ENCODE peak calls at places on chromosomes 6 and 20, in five cellular contexts. L, W, Q, C and G are unnamed samples.

GRCh38 chr6:154410619-154411044 is 54.0 kb upstream of the IPCEF1 start:
- DNase-seq in C (peak; percentile 66), L (peak; percentile 82), W (peak; percentile 72), Q (no peak), G (no peak)

GRCh38 chr20:46657137-46657536 is 5.9 kb upstream of the SLC13A3 start:
- DNase-seq in L (no peak), Q (no peak), C (no peak), W (no peak), G (no peak)

GRCh38 chr6:167827062-167827587 is 414 bp downstream of the AFDN start:
- DNase-seq in W (no peak), L (no peak), Q (peak; percentile 84), C (no peak), G (no peak)

GRCh38 chr6:137878810-137879285 is 11.8 kb downstream of the TNFAIP3 start:
- DNase-seq in Q (peak; percentile 36), C (no peak), L (no peak), W (no peak), G (no peak)

GRCh38 chr6:18101271-18101670 is 21.2 kb downstream of the NHLRC1 start:
- DNase-seq in L (no peak), Q (no peak), C (no peak), W (no peak), G (no peak)

GRCh38 chr6:165665384-165665672 is 2.3 kb upstream of the PDE10A start:
- DNase-seq in L (no peak), C (no peak), W (no peak), Q (no peak), G (no peak)

GRCh38 chr6:118804091-118804490 is 89.9 kb upstream of the ASF1A start:
- DNase-seq in W (no peak), C (no peak), L (no peak), Q (no peak), G (no peak)

GRCh38 chr6:112081569-112081968 is 5.7 kb downstream of the TUBE1 start:
- DNase-seq in W (no peak), Q (no peak), L (no peak), C (no peak), G (no peak)

GRCh38 chr20:8094415-8094818 is 37.6 kb upstream of the PLCB1 start:
- DNase-seq in C (no peak), Q (no peak), L (peak; percentile 26), W (no peak), G (no peak)

GRCh38 chr20:50130995-50131394 is 18.0 kb upstream of the UBE2V1 start:
- DNase-seq in L (no peak), Q (no peak), W (no peak), C (no peak), G (no peak)

GRCh38 chr6:54206510-54206909 is 95.3 kb downstream of the MLIP start:
- DNase-seq in C (no peak), L (no peak), W (no peak), Q (no peak), G (no peak)

GRCh38 chr20:14832630-14833029 is 495.2 kb upstream of the FLRT3 start:
- DNase-seq in L (no peak), C (no peak), W (no peak), Q (no peak), G (no peak)

GRCh38 chr6:132300323-132300949 is 100.8 kb downstream of the MOXD1 start:
- DNase-seq in C (peak; percentile 40), W (peak; percentile 20), L (peak; percentile 53), Q (peak; percentile 14), G (peak; percentile 44)

GRCh38 chr6:108735310-108735990 is 112.8 kb upstream of the ARMC2 start:
- DNase-seq in L (no peak), Q (no peak), C (peak; percentile 56), W (no peak), G (no peak)

GRCh38 chr6:166671434-166672061 is 44.5 kb upstream of the RPS6KA2 start:
- DNase-seq in L (no peak), W (no peak), C (no peak), Q (peak; percentile 69), G (no peak)

GRCh38 chr6:78438135-78438534 is 429.2 kb upstream of the IRAK1BP1 start:
- DNase-seq in L (no peak), Q (no peak), C (no peak), W (no peak), G (no peak)

GRCh38 chr6:78436335-78436734 is 431.0 kb upstream of the IRAK1BP1 start:
- DNase-seq in C (peak; percentile 19), W (no peak), L (peak; percentile 10), Q (no peak), G (no peak)
- TF ChIP-seq REST in C (no peak), W (no peak), L (no peak), Q (no peak), G (no peak)

GRCh38 chr20:43055181-43055884 is 134.4 kb downstream of the PTPRT start:
- DNase-seq in W (no peak), C (no peak), Q (no peak), L (no peak), G (no peak)
- TF ChIP-seq REST in W (no peak), C (no peak), Q (no peak), L (no peak), G (no peak)

DNA sequence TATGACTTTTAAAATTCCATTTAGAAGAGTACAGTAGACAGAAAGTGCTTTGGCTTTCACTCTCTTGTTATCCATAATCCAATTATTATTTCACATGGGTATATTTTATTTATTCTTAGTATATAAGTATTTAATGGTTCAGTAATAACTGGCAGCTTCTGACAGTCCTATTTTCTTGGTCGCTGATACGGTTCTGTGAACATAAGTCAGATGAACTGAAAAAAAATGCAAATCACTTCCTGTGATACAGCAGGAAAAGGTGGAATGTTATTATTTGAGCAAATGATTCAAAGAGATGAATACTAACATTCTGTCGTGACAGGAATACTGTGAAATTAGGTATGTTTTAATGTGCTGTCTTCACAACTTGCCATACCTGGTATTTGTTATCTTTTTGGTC is 132.3 kb downstream of the ARHGAP18 start:
- DNase-seq in Q (no peak), W (no peak), L (no peak), C (no peak), G (no peak)
- TF ChIP-seq REST in Q (no peak), W (no peak), L (no peak), C (no peak), G (no peak)

DNA sequence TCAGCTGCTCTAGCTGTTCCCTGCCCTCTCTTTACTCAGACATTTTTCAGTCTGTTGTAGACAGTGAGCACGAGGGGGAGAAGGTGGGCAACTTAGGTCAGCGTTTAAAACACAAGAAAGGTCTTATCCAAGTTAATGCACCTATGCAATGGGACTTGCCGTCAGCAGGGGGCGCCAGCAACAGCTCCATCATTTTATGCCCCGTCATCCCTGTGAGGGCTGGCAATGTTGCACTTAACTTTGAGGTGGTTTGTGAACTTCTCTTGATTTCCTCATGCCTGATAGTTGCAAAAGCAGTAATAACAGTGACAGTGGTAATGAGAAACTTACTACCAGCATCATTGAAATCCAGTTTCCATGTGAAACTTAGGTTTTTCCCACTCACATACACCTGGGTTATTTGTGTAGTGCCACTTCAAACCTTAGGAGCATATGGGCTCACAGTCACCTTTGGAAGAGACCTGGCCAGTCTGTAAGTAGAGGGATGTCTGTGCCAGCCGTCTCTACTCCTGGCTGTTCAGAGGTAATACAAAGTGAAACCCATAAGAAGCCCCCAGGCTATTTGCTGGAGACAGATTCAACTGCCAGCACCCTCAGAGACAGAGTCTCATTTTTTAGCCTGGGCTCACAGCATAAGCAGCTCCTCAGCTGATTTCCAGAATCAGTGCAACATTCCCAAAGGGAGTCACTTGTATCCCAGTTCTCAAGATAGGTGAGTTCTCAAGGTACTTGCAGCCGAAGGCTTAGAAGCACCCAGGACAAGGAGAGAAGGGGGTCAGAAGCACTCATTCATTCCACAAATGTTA is 44.8 kb upstream of the ID1 start:
- DNase-seq in W (peak; percentile 84), C (peak; percentile 59), Q (peak; percentile 68), L (peak; percentile 94), G (peak; percentile 42)
- TF ChIP-seq REST in W (no peak), C (no peak), Q (no peak), L (no peak), G (no peak)

GRCh38 chr20:23565503-23566056 is 2.7 kb downstream of the CST9L start:
- DNase-seq in W (no peak), C (no peak), Q (no peak), L (no peak), G (no peak)

GRCh38 chr20:23566199-23566932 is 1.9 kb downstream of the CST9L start:
- DNase-seq in L (no peak), C (no peak), W (no peak), Q (no peak), G (no peak)

GRCh38 chr20:23569570-23569969 is 1.3 kb upstream of the CST9L start:
- DNase-seq in W (no peak), C (no peak), L (no peak), Q (no peak), G (no peak)

GRCh38 chr20:23570178-23570577 is 1.9 kb upstream of the CST9L start:
- DNase-seq in C (no peak), W (no peak), L (no peak), Q (no peak), G (no peak)

GRCh38 chr20:23568320-23569011 is at the start of gene CST9L:
- DNase-seq in W (no peak), C (no peak), Q (peak; percentile 18), L (no peak), G (no peak)
- TF ChIP-seq REST in W (no peak), C (no peak), Q (no peak), L (no peak), G (no peak)

DNA sequence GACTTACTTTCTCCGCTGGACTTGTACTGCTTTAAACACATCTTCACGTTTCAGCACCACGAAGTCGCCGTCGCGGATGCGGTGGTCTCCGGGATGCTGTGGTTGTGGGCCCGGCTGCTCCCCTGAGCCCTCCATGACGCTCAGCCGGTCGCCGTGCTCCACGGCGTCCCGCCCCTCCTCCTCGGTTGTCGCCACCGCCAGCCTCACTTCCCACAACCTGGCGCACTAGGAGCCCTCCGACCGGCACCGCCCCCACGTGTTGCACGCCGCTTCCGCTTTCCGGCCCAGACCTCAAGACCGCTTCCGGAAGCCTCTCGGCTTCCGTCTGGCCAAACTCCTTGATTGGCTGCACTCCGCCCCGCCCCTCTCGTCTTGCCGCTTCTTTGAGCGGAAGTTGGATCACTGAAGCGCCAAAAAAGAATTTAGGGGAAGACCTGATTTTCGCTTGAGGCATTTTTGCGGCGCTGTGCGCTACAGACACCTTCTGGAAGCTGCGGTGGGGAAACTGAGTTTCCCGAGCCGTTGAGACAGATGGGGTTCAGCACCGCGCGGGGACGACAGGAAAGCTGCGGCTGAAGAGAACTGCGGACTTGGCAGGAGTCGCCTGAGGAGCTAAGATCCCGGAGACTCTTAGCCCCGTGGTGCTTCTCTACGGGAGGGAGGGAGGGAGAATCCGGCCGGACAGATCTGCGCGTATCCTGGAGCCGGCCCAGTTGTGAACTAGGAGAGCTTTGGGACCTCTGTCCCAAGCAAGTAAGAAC is at the start of the genes MCM8 and TRMT6:
- DNase-seq in C (peak; percentile 95), Q (peak; percentile 91), L (peak; percentile 98), W (peak; percentile 82), G (peak; percentile 99)
- TF ChIP-seq REST in C (no peak), Q (no peak), L (peak; percentile 24), W (no peak), G (peak; percentile 36)